ENCODE peak calls at places on chromosome 14, in six cellular contexts. P is psoas muscle, M is body of pancreas, T is vagina, X is spleen, F is left ventricle myocardium inferior. V is an unnamed sample. For H3K4me1, the result is how much of the 10 kb centered on the place peaks cover.

GRCh38 chr14:56004323-56004722 is 113.9 kb upstream of the PELI2 start:
- DNase-seq in T (no peak), M (no peak), P (no peak), F (no peak), X (no peak), V (no peak)

GRCh38 chr14:99534333-99534732 is 53.1 kb downstream of the CCNK start:
- DNase-seq in X (no peak), F (no peak), P (no peak), M (no peak), T (no peak), V (no peak)

GRCh38 chr14:60339571-60339970 is 90.5 kb downstream of the PPM1A start:
- DNase-seq in T (no peak), P (no peak), X (no peak), F (no peak), M (no peak), V (no peak)

GRCh38 chr14:95237121-95237876 is 80.0 kb upstream of the DICER1 start:
- DNase-seq in M (no peak), T (no peak), F (no peak), P (peak), X (peak), V (no peak)

GRCh38 chr14:100401031-100401692 is 78.0 kb downstream of the SLC25A47 start:
- DNase-seq in F (no peak), X (peak), T (no peak), M (no peak), P (no peak), V (no peak)

GRCh38 chr14:38731962-38732361 is 371.1 kb downstream of the SEC23A start:
- DNase-seq in F (no peak), T (no peak), P (no peak), M (no peak), X (no peak), V (no peak)

GRCh38 chr14:104130974-104131651 is 7.3 kb upstream of the KIF26A start:
- DNase-seq in X (peak), F (peak), P (peak), T (no peak), M (peak), V (peak)

GRCh38 chr14:30982583-30982982 is 42.9 kb upstream of the AP4S1 start:
- DNase-seq in M (no peak), P (no peak), T (no peak), X (no peak), F (no peak), V (no peak)

GRCh38 chr14:77139540-77140342 is 1.9 kb downstream of the ZDHHC22 start:
- DNase-seq in X (peak), T (no peak), P (peak), M (no peak), F (no peak), V (no peak)

GRCh38 chr14:32201816-32202467 is at the start of gene RNU6-7:
- DNase-seq in P (peak), M (no peak), T (no peak), F (peak), X (peak), V (no peak)

GRCh38 chr14:85528080-85528881 is 1.7 kb upstream of the FLRT2 start:
- DNase-seq in X (no peak), T (no peak), F (no peak), P (peak), M (peak), V (no peak)

GRCh38 chr14:37597538-37598084 is 2.2 kb downstream of the TTC6 start:
- DNase-seq in M (peak), T (no peak), X (no peak), P (no peak), F (no peak), V (no peak)

GRCh38 chr14:101858791-101859537 is 97.5 kb downstream of the PPP2R5C start:
- DNase-seq in P (no peak), M (no peak), X (no peak), T (no peak), F (peak), V (no peak)

GRCh38 chr14:74240794-74241610 is 1.8 kb downstream of the VSX2 start:
- DNase-seq in T (no peak), M (no peak), X (no peak), P (no peak), F (no peak), V (peak)

GRCh38 chr14:33959692-33960151 is 8.8 kb upstream of the EGLN3 start:
- DNase-seq in P (no peak), T (no peak), M (no peak), F (no peak), X (no peak), V (no peak)

GRCh38 chr14:74896400-74896799 is 14.7 kb downstream of the DLST start:
- DNase-seq in M (no peak), F (no peak), P (no peak), X (no peak), T (no peak), V (no peak)

GRCh38 chr14:22220427-22220826 is 368.6 kb downstream of the DAD1 start:
- DNase-seq in F (no peak), T (no peak), P (no peak), X (no peak), M (no peak), V (no peak)

GRCh38 chr14:55416866-55417265 is 5.2 kb upstream of the ATG14 start:
- DNase-seq in T (no peak), X (no peak), F (no peak), M (no peak), P (no peak), V (no peak)

GRCh38 chr14:101412741-101413140 is 148.6 kb upstream of the DIO3 start:
- DNase-seq in P (no peak), F (no peak), T (no peak), X (no peak), M (no peak), V (no peak)

GRCh38 chr14:103762011-103762410 is 46.4 kb downstream of the ZFYVE21 start:
- DNase-seq in X (no peak), T (no peak), M (no peak), P (no peak), F (no peak), V (no peak)

GRCh38 chr14:58631720-58632119 is 6.0 kb upstream of the DACT1 start:
- DNase-seq in X (no peak), T (no peak), P (no peak), F (no peak), M (no peak), V (no peak)

GRCh38 chr14:54673193-54674121 is 106.5 kb downstream of the SAMD4A start:
- DNase-seq in T (no peak), F (no peak), M (no peak), X (no peak), P (no peak), V (no peak)

GRCh38 chr14:97978336-97978735 is 1181.2 kb downstream of the VRK1 start:
- DNase-seq in M (peak), T (no peak), X (peak), P (peak), F (peak), V (peak)

DNA sequence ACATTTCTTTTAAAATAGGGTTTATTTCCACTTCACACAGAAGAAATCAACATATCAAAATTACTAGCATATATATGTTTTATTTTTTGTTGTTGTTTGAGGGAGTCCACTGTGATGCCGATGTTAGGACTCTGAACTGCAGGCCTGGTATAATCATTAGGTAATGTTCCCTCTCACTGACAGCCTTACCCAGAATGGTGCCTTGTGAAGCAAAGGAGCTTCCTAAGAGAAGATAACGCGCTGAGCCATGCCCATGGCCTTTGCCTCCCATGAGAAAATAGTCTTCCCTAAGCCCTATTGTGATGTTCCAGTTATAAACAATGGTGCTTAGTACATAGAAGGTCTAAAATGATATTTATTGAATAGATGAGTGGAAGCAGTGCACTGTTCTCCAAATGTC is 12.0 kb downstream of the GNG2 start:
- DNase-seq in M (no peak), P (no peak), T (no peak), F (no peak), X (no peak), V (no peak)
- H3K4me1 ChIP-seq in M (under half), P (under half), T (under half), F (under half), X (half or more), V (under half)

GRCh38 chr14:71720978-71721624 is 211.1 kb upstream of the RGS6 start:
- DNase-seq in P (no peak), F (no peak), T (no peak), X (no peak), M (no peak), V (no peak)
- TF ChIP-seq CTCF in P (peak), F (peak), T (no peak), X (peak), M (peak), V (peak)

GRCh38 chr14:105989746-105990302 is 463.4 kb downstream of the TMEM121 start:
- DNase-seq in P (no peak), T (no peak), M (no peak), F (no peak), X (no peak), V (no peak)

GRCh38 chr14:105982664-105983063 is 456.3 kb downstream of the TMEM121 start:
- DNase-seq in X (no peak), F (no peak), T (no peak), P (no peak), M (no peak), V (no peak)

GRCh38 chr14:105986896-105987284 is 460.5 kb downstream of the TMEM121 start:
- DNase-seq in X (no peak), T (no peak), F (no peak), P (no peak), M (no peak), V (no peak)

DNA sequence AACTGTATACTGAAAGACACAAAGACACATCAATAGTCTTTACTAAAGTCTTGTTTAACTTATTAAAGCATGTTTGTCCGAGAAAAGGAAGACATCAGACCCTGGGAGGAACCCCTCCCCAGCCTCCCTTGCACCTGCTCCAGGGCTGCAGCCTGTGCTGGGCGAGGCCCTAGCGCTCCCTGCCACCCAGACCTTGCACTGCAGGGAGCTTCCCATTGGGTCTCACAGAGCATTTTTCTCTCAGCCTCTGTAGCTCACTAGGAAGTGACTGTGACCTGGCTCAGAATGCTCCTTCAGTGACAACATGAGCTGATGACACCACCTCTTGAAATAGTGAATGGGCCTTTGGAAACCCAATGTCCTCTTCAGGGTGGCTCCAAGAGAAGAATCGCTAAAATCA is 461.2 kb downstream of the TMEM121 start:
- DNase-seq in P (no peak), X (no peak), F (no peak), M (no peak), T (no peak), V (no peak)
- H3K4me1 ChIP-seq in P (under half), X (under half), F (under half), M (under half), T (under half), V (under half)

GRCh38 chr14:92328664-92329255 is 5.8 kb downstream of the SLC24A4 start:
- DNase-seq in M (no peak), F (no peak), T (no peak), P (no peak), X (no peak), V (no peak)

GRCh38 chr14:92339426-92339825 is 16.5 kb downstream of the SLC24A4 start:
- DNase-seq in X (no peak), F (no peak), M (no peak), P (no peak), T (no peak), V (no peak)

GRCh38 chr14:92336363-92336762 is 13.4 kb downstream of the SLC24A4 start:
- DNase-seq in F (no peak), P (no peak), T (no peak), X (no peak), M (no peak), V (no peak)

GRCh38 chr14:92334050-92334449 is 11.1 kb downstream of the SLC24A4 start:
- DNase-seq in X (no peak), P (no peak), M (no peak), F (no peak), T (no peak), V (no peak)
- TF ChIP-seq CTCF in X (no peak), P (no peak), M (no peak), F (no peak), T (no peak), V (no peak)

GRCh38 chr14:50533314-50533705 is 941 bp upstream of the MAP4K5 start:
- DNase-seq in F (no peak), M (no peak), T (no peak), X (no peak), P (no peak), V (no peak)

GRCh38 chr14:50530794-50531193 is 1.6 kb downstream of the MAP4K5 start:
- DNase-seq in T (no peak), P (no peak), F (no peak), X (no peak), M (no peak), V (no peak)

GRCh38 chr14:50532502-50533313 is at the start of gene MAP4K5:
- DNase-seq in P (peak), X (peak), M (peak), T (no peak), F (peak), V (peak)

GRCh38 chr14:50530358-50530757 is 2.0 kb downstream of the MAP4K5 start:
- DNase-seq in F (no peak), X (no peak), M (no peak), P (no peak), T (no peak), V (no peak)

DNA sequence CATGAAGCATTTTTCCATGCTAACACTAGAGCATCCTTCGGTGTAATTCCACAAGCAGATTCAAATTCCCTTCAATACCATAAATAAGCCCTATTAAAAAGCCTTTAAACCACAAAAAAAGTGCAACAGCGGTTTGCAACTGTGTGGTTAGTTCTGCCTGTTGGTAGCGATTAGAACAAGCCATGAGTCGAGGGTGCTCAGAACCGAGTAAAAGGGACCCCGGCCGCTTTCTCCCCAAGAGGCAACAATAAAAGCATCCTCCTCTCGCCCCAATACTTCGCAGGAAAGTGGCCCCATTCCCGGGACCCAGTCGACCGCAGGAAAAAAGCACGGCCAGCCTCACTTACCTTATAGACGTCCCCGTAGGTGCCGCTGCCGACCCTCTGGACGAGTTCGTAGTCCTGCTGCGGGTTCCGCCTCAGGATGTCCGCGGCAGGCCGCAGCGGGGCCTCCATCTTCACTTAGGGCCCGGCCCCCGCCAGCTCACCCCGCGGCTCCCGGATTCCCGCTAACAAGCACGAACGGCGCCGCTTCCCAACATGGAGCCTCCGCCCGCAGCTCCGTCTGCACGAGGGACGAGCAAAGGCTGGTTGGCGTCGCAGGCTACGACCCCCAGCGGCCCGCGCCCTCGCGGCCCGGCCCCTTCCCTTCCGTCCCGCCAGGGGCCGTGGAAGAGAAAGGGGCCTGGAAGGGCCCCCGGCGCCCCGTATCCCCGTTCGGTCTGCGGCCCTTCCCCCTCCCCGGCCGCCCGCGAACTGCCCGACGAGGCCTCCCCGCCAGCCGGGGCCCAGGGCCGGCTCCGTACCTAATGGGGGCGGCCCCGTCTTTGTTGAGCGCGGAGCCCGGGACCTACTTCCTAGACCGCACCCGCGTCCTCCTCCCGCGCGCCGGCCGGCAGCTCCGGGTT is 521 bp downstream of the MAP4K5 start:
- DNase-seq in T (no peak), P (peak), F (peak), X (peak), M (peak), V (peak)
- H3K4me1 ChIP-seq in T (half or more), P (under half), F (under half), X (half or more), M (under half), V (under half)

GRCh38 chr14:92970233-92970625 is 47.3 kb downstream of the CHGA start:
- DNase-seq in F (peak), T (no peak), X (peak), M (no peak), P (peak), V (no peak)
- TF ChIP-seq CTCF in F (no peak), T (no peak), X (no peak), M (no peak), P (no peak), V (no peak)

DNA sequence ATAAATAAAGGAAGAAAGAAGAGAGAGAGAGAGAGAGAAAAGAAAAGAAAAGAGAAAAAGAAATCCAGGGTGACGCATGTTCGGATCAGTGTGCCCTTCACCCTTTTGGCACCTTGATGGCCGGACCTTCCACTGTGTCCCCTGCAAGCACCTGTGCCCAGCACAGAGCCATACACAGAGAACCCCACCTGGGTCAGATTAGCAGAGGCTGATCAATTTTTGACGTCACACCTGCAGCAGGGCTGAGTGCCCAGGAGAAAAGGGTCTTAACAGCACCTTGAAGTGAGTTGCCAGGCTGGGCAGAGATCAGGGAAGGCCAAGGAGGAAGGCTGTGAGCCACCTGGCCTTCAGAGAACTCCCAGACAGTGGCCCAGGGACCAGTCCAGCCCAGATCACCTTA is 114.4 kb downstream of the CALM1 start:
- DNase-seq in P (no peak), X (no peak), F (no peak), T (no peak), M (no peak), V (no peak)
- H3K4me1 ChIP-seq in P (under half), X (under half), F (under half), T (under half), M (half or more), V (under half)

GRCh38 chr14:69096766-69097475 is 56.0 kb downstream of the DCAF5 start:
- DNase-seq in X (no peak), M (no peak), F (no peak), T (no peak), P (no peak), V (no peak)
- TF ChIP-seq CTCF in X (no peak), M (no peak), F (no peak), T (no peak), P (no peak), V (no peak)

GRCh38 chr14:96252323-96253052 is 3.5 kb upstream of the BDKRB1 start:
- DNase-seq in P (no peak), F (no peak), T (no peak), M (no peak), X (no peak), V (no peak)
- H3K4me1 ChIP-seq in P (under half), F (under half), T (under half), M (under half), X (under half), V (under half)

V was measured in RWPE2.